ENCODE peak calls at places on chromosomes 1 and 21, in four cellular contexts. One of them, this sample, is unnamed. For H3K27me3, the result is how much of the 10 kb centered on the place peaks cover.

GRCh38 chr1:228278432-228278941 is 70.6 kb downstream of the OBSCN start:
- DNase-seq in CD8-positive, alpha-beta T cell: peak
- DNase-seq in lower lobe of right lung: no peak
- DNase-seq in right lobe of liver: peak
- DNase-seq in this sample: peak

GRCh38 chr1:204384636-204385354 is 25.1 kb upstream of the PLEKHA6 start:
- DNase-seq in CD8-positive, alpha-beta T cell: no peak
- DNase-seq in right lobe of liver: no peak
- DNase-seq in lower lobe of right lung: no peak
- DNase-seq in this sample: peak

GRCh38 chr1:153880962-153881361 is 41.8 kb downstream of the GATAD2B start:
- DNase-seq in CD8-positive, alpha-beta T cell: peak
- DNase-seq in right lobe of liver: peak
- DNase-seq in lower lobe of right lung: peak
- DNase-seq in this sample: peak

GRCh38 chr1:246971322-246971721 is 36.5 kb downstream of the ZNF695 start:
- DNase-seq in CD8-positive, alpha-beta T cell: peak
- DNase-seq in right lobe of liver: peak
- DNase-seq in lower lobe of right lung: peak
- DNase-seq in this sample: peak

GRCh38 chr1:202622388-202622787 is 87.9 kb downstream of the SYT2 start:
- DNase-seq in lower lobe of right lung: no peak
- DNase-seq in right lobe of liver: no peak
- DNase-seq in CD8-positive, alpha-beta T cell: no peak
- DNase-seq in this sample: no peak

GRCh38 chr1:56357931-56358783 is 221.2 kb downstream of the PLPP3 start:
- DNase-seq in right lobe of liver: no peak
- DNase-seq in CD8-positive, alpha-beta T cell: no peak
- DNase-seq in lower lobe of right lung: no peak
- DNase-seq in this sample: no peak

GRCh38 chr1:29786791-29787732 is 550.7 kb downstream of the PTPRU start:
- DNase-seq in lower lobe of right lung: no peak
- DNase-seq in CD8-positive, alpha-beta T cell: peak
- DNase-seq in right lobe of liver: no peak
- DNase-seq in this sample: no peak

GRCh38 chr21:44601596-44602473 is 1.4 kb downstream of the KRTAP10-7 start:
- DNase-seq in CD8-positive, alpha-beta T cell: no peak
- DNase-seq in right lobe of liver: no peak
- DNase-seq in lower lobe of right lung: no peak
- DNase-seq in this sample: no peak

GRCh38 chr1:187038789-187039188 is 210.0 kb downstream of the PLA2G4A start:
- DNase-seq in CD8-positive, alpha-beta T cell: no peak
- DNase-seq in right lobe of liver: no peak
- DNase-seq in lower lobe of right lung: no peak
- DNase-seq in this sample: no peak

GRCh38 chr21:37551406-37552355 is 185.1 kb downstream of the DYRK1A start:
- DNase-seq in CD8-positive, alpha-beta T cell: no peak
- DNase-seq in right lobe of liver: no peak
- DNase-seq in lower lobe of right lung: peak
- DNase-seq in this sample: no peak

GRCh38 chr1:200473698-200474371 is 64.0 kb upstream of the ZNF281 start:
- DNase-seq in right lobe of liver: no peak
- DNase-seq in CD8-positive, alpha-beta T cell: no peak
- DNase-seq in lower lobe of right lung: no peak
- DNase-seq in this sample: no peak

GRCh38 chr1:205271277-205271676 is 43.5 kb downstream of the TMCC2 start:
- DNase-seq in lower lobe of right lung: no peak
- DNase-seq in right lobe of liver: no peak
- DNase-seq in CD8-positive, alpha-beta T cell: no peak
- DNase-seq in this sample: no peak

GRCh38 chr21:42309753-42310213 is 5.4 kb downstream of the TFF3 start:
- DNase-seq in right lobe of liver: no peak
- DNase-seq in lower lobe of right lung: peak
- DNase-seq in CD8-positive, alpha-beta T cell: peak
- DNase-seq in this sample: peak

GRCh38 chr1:47725732-47726495 is 271.3 kb downstream of the TRABD2B start:
- DNase-seq in lower lobe of right lung: peak
- DNase-seq in right lobe of liver: peak
- DNase-seq in CD8-positive, alpha-beta T cell: peak
- DNase-seq in this sample: peak

DNA sequence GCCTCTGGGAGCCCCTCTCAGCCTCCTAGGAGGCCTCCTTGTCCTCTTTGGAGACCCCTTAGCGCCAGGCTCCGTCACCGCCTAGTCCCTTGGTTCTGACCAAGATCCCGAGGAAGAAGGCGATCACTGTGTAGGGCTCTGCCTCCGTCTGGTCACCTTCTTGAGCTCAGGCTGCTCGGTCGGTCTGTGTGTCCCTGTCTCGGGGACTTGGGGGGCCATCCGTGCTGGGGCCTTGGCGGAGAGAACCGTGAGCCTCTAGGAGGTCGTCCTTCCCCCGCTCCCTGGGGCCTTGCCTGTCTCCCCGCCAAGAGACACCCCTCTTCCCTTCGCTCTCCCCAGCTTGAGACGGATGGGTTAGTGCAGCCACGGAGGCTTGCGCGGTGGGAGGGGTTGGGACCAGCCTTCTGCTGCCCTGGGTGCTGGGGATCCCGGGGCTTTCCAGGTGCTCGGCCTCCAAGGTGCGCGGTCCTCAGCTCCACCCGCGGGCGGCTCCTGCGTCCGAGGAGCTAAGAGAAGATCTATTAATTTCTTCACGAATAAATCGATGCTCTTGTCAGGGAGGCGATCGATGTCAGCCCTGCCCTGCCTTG is 701 bp upstream of the INSRR start:
- DNase-seq in lower lobe of right lung: no peak
- DNase-seq in CD8-positive, alpha-beta T cell: peak
- DNase-seq in right lobe of liver: no peak
- DNase-seq in this sample: no peak
- H3K27me3 ChIP-seq in lower lobe of right lung: half or more
- H3K27me3 ChIP-seq in CD8-positive, alpha-beta T cell: under half
- H3K27me3 ChIP-seq in right lobe of liver: under half
- H3K27me3 ChIP-seq in this sample: half or more

DNA sequence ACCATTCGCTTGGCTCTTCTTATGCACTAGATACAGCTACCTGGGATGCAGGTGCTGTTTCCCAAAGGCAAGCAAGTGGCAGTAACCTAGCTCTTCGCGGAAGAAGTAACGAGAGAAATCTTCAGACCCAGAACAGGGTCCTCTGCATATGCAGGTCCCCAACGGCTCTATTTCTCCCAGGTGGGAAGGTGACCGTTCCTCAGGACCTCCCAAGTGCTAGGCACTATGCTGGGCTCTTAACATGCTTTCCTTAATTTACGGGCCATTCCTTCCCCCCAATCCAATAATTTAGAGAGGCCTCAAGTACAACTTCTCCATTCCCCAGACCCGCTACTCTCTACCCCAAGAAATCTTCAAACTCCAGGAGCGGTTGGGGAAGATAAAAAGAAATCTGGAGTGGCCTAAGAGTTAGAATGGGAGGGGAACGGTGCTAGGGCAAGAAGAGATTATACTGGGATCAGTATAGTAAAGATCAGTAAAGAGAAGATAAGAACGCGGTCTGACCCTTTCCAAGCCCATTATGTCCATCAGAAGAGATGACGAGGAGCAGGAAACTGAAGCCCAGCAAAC is 410 bp downstream of the TXNDC12 start:
- DNase-seq in lower lobe of right lung: no peak
- DNase-seq in right lobe of liver: no peak
- DNase-seq in CD8-positive, alpha-beta T cell: no peak
- DNase-seq in this sample: no peak
- H3K27ac ChIP-seq in lower lobe of right lung: peak
- H3K27ac ChIP-seq in right lobe of liver: peak
- H3K27ac ChIP-seq in CD8-positive, alpha-beta T cell: peak
- H3K27ac ChIP-seq in this sample: peak

GRCh38 chr1:213852107-213852506 is 135.7 kb upstream of the PROX1 start:
- DNase-seq in right lobe of liver: no peak
- DNase-seq in lower lobe of right lung: no peak
- DNase-seq in CD8-positive, alpha-beta T cell: no peak
- DNase-seq in this sample: no peak
- H3K27me3 ChIP-seq in right lobe of liver: under half
- H3K27me3 ChIP-seq in lower lobe of right lung: under half
- H3K27me3 ChIP-seq in CD8-positive, alpha-beta T cell: under half
- H3K27me3 ChIP-seq in this sample: under half

GRCh38 chr1:86394416-86394815 is 1.7 kb downstream of the ODF2L start:
- DNase-seq in right lobe of liver: no peak
- DNase-seq in lower lobe of right lung: no peak
- DNase-seq in CD8-positive, alpha-beta T cell: no peak
- DNase-seq in this sample: no peak

GRCh38 chr1:86395771-86396502 is at the start of gene ODF2L:
- DNase-seq in right lobe of liver: peak
- DNase-seq in lower lobe of right lung: peak
- DNase-seq in CD8-positive, alpha-beta T cell: peak
- DNase-seq in this sample: peak

GRCh38 chr1:86396503-86396900 is 379 bp upstream of the ODF2L start:
- DNase-seq in CD8-positive, alpha-beta T cell: no peak
- DNase-seq in lower lobe of right lung: no peak
- DNase-seq in right lobe of liver: no peak
- DNase-seq in this sample: no peak
- H3K27ac ChIP-seq in CD8-positive, alpha-beta T cell: peak
- H3K27ac ChIP-seq in lower lobe of right lung: peak
- H3K27ac ChIP-seq in right lobe of liver: peak
- H3K27ac ChIP-seq in this sample: peak

This sample was measured in left lung.